ENCODE peak calls at places on chromosomes 2 and 18, in eight cellular contexts. A is A172, F is A549, N is HT1080, V is T-helper 9 cell, X is NCI-H510A treated with DMSO at 0.1 percent for 48 hours, O is iPS DF 6.9, I is mesendoderm. B is an unnamed sample.

GRCh38 chr18:79608069-79608468 is 71.5 kb upstream of the CTDP1 start:
- DNase-seq in A (no peak), F (no peak), N (no peak), V (no peak), X (no peak), O (no peak), I (no peak), B (no peak)

GRCh38 chr2:33909945-33910344 is 310.8 kb upstream of the FAM98A start:
- DNase-seq in A (no peak), F (peak), N (no peak), V (no peak), X (no peak), O (no peak), I (no peak), B (no peak)

GRCh38 chr2:134402385-134402784 is 148.5 kb downstream of the MGAT5 start:
- DNase-seq in A (no peak), F (no peak), N (no peak), V (no peak), X (no peak), O (no peak), I (no peak), B (no peak)

GRCh38 chr18:24831091-24831490 is 370.7 kb downstream of the HRH4 start:
- DNase-seq in A (no peak), F (no peak), N (no peak), V (no peak), X (no peak), O (no peak), I (no peak), B (no peak)

GRCh38 chr2:143474568-143474967 is 345.3 kb downstream of the ARHGAP15 start:
- DNase-seq in A (no peak), F (no peak), N (no peak), V (no peak), X (no peak), O (no peak), I (no peak), B (no peak)

GRCh38 chr2:221896505-221897151 is 324.5 kb upstream of the EPHA4 start:
- DNase-seq in A (peak), F (no peak), N (peak), V (no peak), X (peak), O (no peak), I (peak), B (no peak)

GRCh38 chr2:241730679-241731293 is 3.6 kb upstream of the D2HGDH start:
- DNase-seq in A (no peak), F (no peak), N (no peak), V (no peak), X (no peak), O (no peak), I (no peak), B (no peak)

GRCh38 chr18:63681449-63682381 is 20.0 kb upstream of the SERPINB3 start:
- DNase-seq in A (no peak), F (peak), N (no peak), V (no peak), X (peak), O (no peak), I (no peak), B (no peak)

GRCh38 chr2:212538156-212539144 is at the start of gene ERBB4:
- DNase-seq in A (peak), F (no peak), N (no peak), V (no peak), X (peak), O (no peak), I (no peak), B (no peak)